ENCODE peak calls at places on chromosomes 6 and 20, in eight cellular contexts. O, F, U, K, C, Q, I and B are unnamed samples. For H3K4me1, the result is how much of the 10 kb centered on the place peaks cover.

GRCh38 chr6:149898966-149899365 is 1.1 kb upstream of the RAET1E start:
- DNase-seq in O (no peak), F (no peak), U (no peak), K (no peak), C (no peak), Q (no peak), I (no peak), B (no peak)

GRCh38 chr6:52361945-52362442 is at the start of gene PAQR8:
- DNase-seq in O (peak), F (peak), U (peak), K (no peak), C (peak), Q (peak), I (peak), B (peak)

GRCh38 chr20:24150406-24150805 is 161.8 kb upstream of the GGTLC1 start:
- DNase-seq in O (no peak), F (no peak), U (no peak), K (peak), C (no peak), Q (no peak), I (no peak), B (no peak)

GRCh38 chr6:16236648-16237199 is 1.7 kb upstream of the GMPR start:
- DNase-seq in O (no peak), F (no peak), U (peak), K (no peak), C (peak), Q (no peak), I (no peak), B (peak)

GRCh38 chr6:108675226-108676160 is 114.8 kb downstream of the FOXO3 start:
- DNase-seq in O (no peak), F (no peak), U (no peak), K (no peak), C (no peak), Q (no peak), I (peak), B (peak)

GRCh38 chr20:45427236-45428149 is 11.6 kb downstream of the PIGT start:
- DNase-seq in O (no peak), F (no peak), U (no peak), K (no peak), C (no peak), Q (no peak), I (no peak), B (peak)

GRCh38 chr6:39980839-39981580 is 46.7 kb upstream of the MOCS1 start:
- DNase-seq in O (no peak), F (no peak), U (peak), K (peak), C (peak), Q (peak), I (peak), B (peak)

GRCh38 chr6:41021832-41022231 is 17.2 kb downstream of the UNC5CL start:
- DNase-seq in O (no peak), F (no peak), U (peak), K (no peak), C (no peak), Q (no peak), I (peak), B (no peak)

GRCh38 chr6:44047801-44048200 is 79.5 kb downstream of the MRPL14 start:
- DNase-seq in O (peak), F (peak), U (no peak), K (no peak), C (no peak), Q (no peak), I (no peak), B (no peak)

GRCh38 chr6:107110200-107110599 is 5.1 kb downstream of the BEND3 start:
- DNase-seq in O (no peak), F (no peak), U (no peak), K (no peak), C (no peak), Q (no peak), I (no peak), B (no peak)

GRCh38 chr6:118485601-118486550 is 62.2 kb upstream of the PLN start:
- DNase-seq in O (no peak), F (no peak), U (peak), K (no peak), C (no peak), Q (no peak), I (no peak), B (no peak)

GRCh38 chr20:35319206-35320197 is 27.3 kb upstream of the FAM83C start:
- DNase-seq in O (no peak), F (no peak), U (peak), K (no peak), C (no peak), Q (no peak), I (no peak), B (peak)

GRCh38 chr6:67896476-67896875 is 738.6 kb upstream of the ADGRB3 start:
- DNase-seq in O (no peak), F (no peak), U (peak), K (no peak), C (no peak), Q (no peak), I (peak), B (no peak)

GRCh38 chr6:3252369-3252768 is 6.4 kb upstream of the PSMG4 start:
- DNase-seq in O (no peak), F (no peak), U (no peak), K (no peak), C (no peak), Q (no peak), I (no peak), B (no peak)

GRCh38 chr20:17843246-17844132 is 125.1 kb downstream of the SNX5 start:
- DNase-seq in O (peak), F (no peak), U (peak), K (no peak), C (no peak), Q (no peak), I (no peak), B (no peak)

GRCh38 chr6:152846825-152847224 is 96.2 kb downstream of the VIP start:
- DNase-seq in O (no peak), F (no peak), U (no peak), K (no peak), C (no peak), Q (no peak), I (no peak), B (no peak)

GRCh38 chr6:159461266-159461665 is 231.8 kb downstream of the SOD2 start:
- DNase-seq in O (no peak), F (no peak), U (peak), K (no peak), C (no peak), Q (no peak), I (no peak), B (no peak)

GRCh38 chr20:44642203-44643153 is 9.0 kb downstream of the ADA start:
- DNase-seq in O (peak), F (no peak), U (peak), K (no peak), C (peak), Q (no peak), I (peak), B (peak)

GRCh38 chr6:48765352-48765961 is 654.5 kb upstream of the PTCHD4 start:
- DNase-seq in O (peak), F (no peak), U (peak), K (no peak), C (peak), Q (peak), I (peak), B (peak)

GRCh38 chr6:11380969-11381744 is 148.7 kb upstream of the NEDD9 start:
- DNase-seq in O (no peak), F (no peak), U (peak), K (no peak), C (no peak), Q (no peak), I (no peak), B (no peak)
- H3K4me3 ChIP-seq in O (no peak), F (peak), U (no peak), K (no peak), C (peak), Q (no peak), I (no peak), B (peak)

GRCh38 chr6:4901256-4902061 is 102.4 kb downstream of the RPP40 start:
- DNase-seq in O (no peak), F (no peak), U (no peak), K (peak), C (no peak), Q (no peak), I (no peak), B (no peak)

GRCh38 chr6:4905858-4906257 is 98.0 kb downstream of the RPP40 start:
- DNase-seq in O (no peak), F (no peak), U (no peak), K (no peak), C (no peak), Q (no peak), I (no peak), B (peak)

GRCh38 chr6:4902363-4902762 is 101.5 kb downstream of the RPP40 start:
- DNase-seq in O (no peak), F (no peak), U (no peak), K (peak), C (no peak), Q (no peak), I (no peak), B (no peak)

GRCh38 chr6:4904461-4904860 is 99.4 kb downstream of the RPP40 start:
- DNase-seq in O (no peak), F (no peak), U (no peak), K (no peak), C (no peak), Q (no peak), I (no peak), B (no peak)

GRCh38 chr6:4903751-4904370 is 100.0 kb downstream of the RPP40 start:
- DNase-seq in O (no peak), F (no peak), U (no peak), K (peak), C (no peak), Q (no peak), I (no peak), B (no peak)
- H3K4me1 ChIP-seq in O (under half), F (under half), U (under half), K (under half), C (under half), Q (under half), I (under half), B (under half)

DNA sequence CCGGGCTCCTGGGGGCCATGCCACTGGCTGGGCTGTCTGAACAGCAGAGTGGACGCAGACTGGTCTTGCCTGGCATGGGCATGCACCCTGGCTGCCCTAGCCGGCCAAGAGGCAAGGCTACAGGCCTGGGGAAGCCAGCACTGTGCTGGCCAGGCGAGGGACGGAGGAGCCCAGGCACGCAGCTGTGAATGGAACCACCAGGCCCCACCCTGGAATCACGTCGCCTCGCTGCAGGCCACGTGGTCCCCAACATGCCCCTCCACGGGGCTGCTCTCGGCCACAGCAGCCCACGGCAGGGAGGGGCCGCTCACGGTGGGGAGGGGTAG is 4.0 kb downstream of the UCKL1 start:
- DNase-seq in O (no peak), F (no peak), U (no peak), K (no peak), C (no peak), Q (no peak), I (no peak), B (no peak)
- H3K27ac ChIP-seq in O (no peak), F (no peak), U (no peak), K (peak), C (peak), Q (no peak), I (peak), B (peak)

GRCh38 chr6:112054001-112054400 is at the start of gene CCN6:
- DNase-seq in O (no peak), F (no peak), U (no peak), K (no peak), C (no peak), Q (no peak), I (no peak), B (peak)
- H3K4me3 ChIP-seq in O (no peak), F (no peak), U (no peak), K (no peak), C (no peak), Q (no peak), I (no peak), B (no peak)

GRCh38 chr6:144190593-144190992 is 40.3 kb downstream of the STX11 start:
- DNase-seq in O (peak), F (no peak), U (peak), K (no peak), C (no peak), Q (no peak), I (no peak), B (no peak)
- H3K4me1 ChIP-seq in O (under half), F (under half), U (under half), K (under half), C (under half), Q (under half), I (under half), B (under half)

GRCh38 chr20:50559856-50560623 is 49.9 kb downstream of the PTPN1 start:
- DNase-seq in O (no peak), F (no peak), U (peak), K (no peak), C (no peak), Q (no peak), I (no peak), B (no peak)

GRCh38 chr20:50558483-50558925 is 48.3 kb downstream of the PTPN1 start:
- DNase-seq in O (no peak), F (no peak), U (peak), K (no peak), C (no peak), Q (no peak), I (no peak), B (no peak)

GRCh38 chr20:50560867-50561266 is 50.7 kb downstream of the PTPN1 start:
- DNase-seq in O (no peak), F (no peak), U (no peak), K (no peak), C (no peak), Q (no peak), I (no peak), B (no peak)

GRCh38 chr20:50557549-50558134 is 47.5 kb downstream of the PTPN1 start:
- DNase-seq in O (no peak), F (no peak), U (no peak), K (no peak), C (no peak), Q (no peak), I (no peak), B (no peak)

DNA sequence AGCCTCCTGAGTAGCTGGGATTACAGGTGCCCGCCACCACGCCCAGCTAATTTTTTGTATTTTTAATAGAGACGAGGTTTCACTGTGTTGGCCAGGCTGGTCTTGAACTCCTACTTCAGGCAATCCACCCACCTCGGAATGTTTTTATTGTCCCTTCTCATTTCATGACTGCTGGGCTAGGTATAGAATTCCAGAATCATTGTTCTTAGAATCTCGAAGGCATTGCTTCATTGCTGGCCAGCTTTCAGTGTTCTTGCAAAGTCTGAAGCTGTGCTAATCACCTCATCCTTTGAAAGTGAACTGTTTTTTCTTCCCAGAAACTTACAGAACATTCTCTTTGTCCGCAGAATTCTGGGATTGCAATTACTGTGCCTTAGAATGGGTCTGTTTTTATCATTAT is 49.0 kb downstream of the PTPN1 start:
- DNase-seq in O (no peak), F (no peak), U (no peak), K (no peak), C (no peak), Q (no peak), I (no peak), B (no peak)
- H3K27ac ChIP-seq in O (no peak), F (no peak), U (no peak), K (no peak), C (no peak), Q (no peak), I (no peak), B (no peak)

GRCh38 chr6:35919085-35919826 is 1.6 kb downstream of the SRPK1 start:
- DNase-seq in O (no peak), F (no peak), U (peak), K (peak), C (no peak), Q (no peak), I (no peak), B (peak)
- H3K4me3 ChIP-seq in O (peak), F (peak), U (peak), K (peak), C (peak), Q (peak), I (peak), B (peak)

GRCh38 chr6:170221753-170222400 is 69.0 kb downstream of the DLL1 start:
- DNase-seq in O (peak), F (peak), U (no peak), K (no peak), C (no peak), Q (no peak), I (no peak), B (no peak)
- H3K4me1 ChIP-seq in O (under half), F (under half), U (under half), K (under half), C (under half), Q (under half), I (under half), B (under half)

GRCh38 chr20:21517566-21518277 is 3.9 kb upstream of the NKX2-2 start:
- DNase-seq in O (no peak), F (no peak), U (no peak), K (no peak), C (no peak), Q (no peak), I (no peak), B (no peak)
- H3K27ac ChIP-seq in O (no peak), F (no peak), U (no peak), K (no peak), C (no peak), Q (no peak), I (no peak), B (no peak)